ENCODE peak calls at places on chromosome 15, in six cellular contexts. P is CD8-positive, alpha-beta memory T cell; T is heart left ventricle; N is cardiac muscle cell; F is HCT116; Z is lower lobe of right lung. V is an unnamed sample.

GRCh38 chr15:94607176-94607654 is 375.9 kb downstream of the MCTP2 start:
- DNase-seq in P (no peak), T (peak), N (peak), F (no peak), Z (no peak), V (no peak)

GRCh38 chr15:31268911-31269784 is 57.5 kb upstream of the KLF13 start:
- DNase-seq in P (no peak), T (peak), N (no peak), F (no peak), Z (no peak), V (no peak)

GRCh38 chr15:80153900-80154299 is 1.1 kb downstream of the FAH start:
- DNase-seq in P (no peak), T (no peak), N (peak), F (no peak), Z (no peak), V (no peak)

GRCh38 chr15:29854413-29854812 is 32.1 kb upstream of the TJP1 start:
- DNase-seq in P (no peak), T (no peak), N (no peak), F (no peak), Z (no peak), V (no peak)

GRCh38 chr15:50358805-50359204 is 3.8 kb upstream of the GABPB1 start:
- DNase-seq in P (no peak), T (no peak), N (peak), F (peak), Z (no peak), V (no peak)

GRCh38 chr15:63519041-63519440 is 14.6 kb downstream of the USP3 start:
- DNase-seq in P (no peak), T (no peak), N (no peak), F (no peak), Z (no peak), V (no peak)

GRCh38 chr15:68715111-68715510 is 105.6 kb downstream of the ANP32A start:
- DNase-seq in P (no peak), T (no peak), N (no peak), F (no peak), Z (no peak), V (no peak)

GRCh38 chr15:63860161-63860954 is 26.6 kb upstream of the HERC1 start:
- DNase-seq in P (peak), T (peak), N (no peak), F (no peak), Z (no peak), V (no peak)

GRCh38 chr15:47806008-47806407 is 88.7 kb downstream of the SEMA6D start:
- DNase-seq in P (no peak), T (no peak), N (no peak), F (no peak), Z (no peak), V (no peak)

GRCh38 chr15:63759752-63760151 is 74.0 kb downstream of the HERC1 start:
- DNase-seq in P (no peak), T (no peak), N (no peak), F (no peak), Z (no peak), V (no peak)

GRCh38 chr15:86837631-86838030 is 758.0 kb downstream of the AGBL1 start:
- DNase-seq in P (no peak), T (no peak), N (no peak), F (no peak), Z (no peak), V (no peak)

GRCh38 chr15:70569718-70570231 is 193.6 kb downstream of the UACA start:
- DNase-seq in P (no peak), T (no peak), N (peak), F (peak), Z (no peak), V (no peak)

GRCh38 chr15:40959331-40960141 is 6.3 kb downstream of the CHAC1 start:
- DNase-seq in P (no peak), T (peak), N (no peak), F (no peak), Z (no peak), V (no peak)

GRCh38 chr15:52103217-52104207 is 9.1 kb downstream of the BCL2L10 start:
- DNase-seq in P (no peak), T (no peak), N (peak), F (peak), Z (no peak), V (no peak)

GRCh38 chr15:25739687-25740121 is 123.4 kb downstream of the ATP10A start:
- DNase-seq in P (peak), T (no peak), N (peak), F (no peak), Z (no peak), V (no peak)

GRCh38 chr15:62742409-62743171 is 300.0 kb upstream of the TPM1 start:
- DNase-seq in P (no peak), T (peak), N (peak), F (peak), Z (no peak), V (peak)

GRCh38 chr15:94079968-94080367 is 151.4 kb upstream of the MCTP2 start:
- DNase-seq in P (no peak), T (no peak), N (no peak), F (no peak), Z (no peak), V (no peak)

GRCh38 chr15:62648954-62649353 is 393.6 kb upstream of the TPM1 start:
- DNase-seq in P (no peak), T (peak), N (peak), F (peak), Z (no peak), V (no peak)

GRCh38 chr15:23385886-23386430 is 31.4 kb downstream of the GOLGA8S start:
- DNase-seq in P (no peak), T (no peak), N (no peak), F (no peak), Z (no peak), V (no peak)

GRCh38 chr15:78347586-78348543 is 7.7 kb downstream of the CRABP1 start:
- DNase-seq in P (no peak), T (no peak), N (peak), F (no peak), Z (no peak), V (no peak)

GRCh38 chr15:31080618-31081017 is 20.9 kb downstream of the TRPM1 start:
- DNase-seq in P (peak), T (peak), N (peak), F (peak), Z (peak), V (no peak)

GRCh38 chr15:41476416-41477048 is 17.1 kb upstream of the ITPKA start:
- DNase-seq in P (no peak), T (no peak), N (peak), F (no peak), Z (no peak), V (no peak)

GRCh38 chr15:77032052-77032646 is 37.2 kb downstream of the PSTPIP1 start:
- DNase-seq in P (no peak), T (peak), N (no peak), F (no peak), Z (peak), V (no peak)

GRCh38 chr15:70047386-70048195 is 50.1 kb downstream of the TLE3 start:
- DNase-seq in P (no peak), T (no peak), N (peak), F (no peak), Z (peak), V (no peak)

GRCh38 chr15:69719527-69719926 is 266.9 kb downstream of the RPLP1 start:
- DNase-seq in P (peak), T (no peak), N (peak), F (no peak), Z (peak), V (no peak)

GRCh38 chr15:94555842-94556516 is 324.6 kb downstream of the MCTP2 start:
- DNase-seq in P (no peak), T (no peak), N (no peak), F (no peak), Z (no peak), V (no peak)

GRCh38 chr15:42704492-42704926 is 32.4 kb downstream of the CDAN1 start:
- DNase-seq in P (peak), T (peak), N (peak), F (peak), Z (no peak), V (no peak)

GRCh38 chr15:44729394-44729913 is 6.9 kb upstream of the TRIM69 start:
- DNase-seq in P (no peak), T (peak), N (peak), F (no peak), Z (peak), V (no peak)

GRCh38 chr15:60758961-60759729 is 280.2 kb upstream of the ICE2 start:
- DNase-seq in P (no peak), T (no peak), N (peak), F (no peak), Z (no peak), V (no peak)

GRCh38 chr15:93520206-93520605 is 431.2 kb upstream of the RGMA start:
- DNase-seq in P (no peak), T (no peak), N (no peak), F (no peak), Z (no peak), V (no peak)

GRCh38 chr15:65824031-65824743 is 32.1 kb upstream of the DENND4A start:
- DNase-seq in P (no peak), T (peak), N (peak), F (peak), Z (no peak), V (peak)

GRCh38 chr15:78453447-78453846 is 15.4 kb downstream of the IREB2 start:
- DNase-seq in P (no peak), T (no peak), N (no peak), F (no peak), Z (no peak), V (no peak)

GRCh38 chr15:65789105-65789504 is 3.0 kb downstream of the DENND4A start:
- DNase-seq in P (no peak), T (no peak), N (no peak), F (no peak), Z (no peak), V (no peak)

GRCh38 chr15:81335631-81336030 is 11.7 kb upstream of the STARD5 start:
- DNase-seq in P (no peak), T (no peak), N (no peak), F (no peak), Z (no peak), V (no peak)

GRCh38 chr15:31344824-31345605 is 18.4 kb downstream of the KLF13 start:
- DNase-seq in P (no peak), T (peak), N (no peak), F (no peak), Z (peak), V (no peak)

GRCh38 chr15:66747223-66747622 is 45.2 kb downstream of the SMAD6 start:
- DNase-seq in P (no peak), T (no peak), N (no peak), F (no peak), Z (no peak), V (no peak)

GRCh38 chr15:70770863-70771262 is 7.5 kb upstream of the UACA start:
- DNase-seq in P (no peak), T (no peak), N (no peak), F (no peak), Z (no peak), V (no peak)

GRCh38 chr15:87848012-87848411 is 408.5 kb downstream of the NTRK3 start:
- DNase-seq in P (no peak), T (no peak), N (no peak), F (no peak), Z (no peak), V (no peak)

DNA sequence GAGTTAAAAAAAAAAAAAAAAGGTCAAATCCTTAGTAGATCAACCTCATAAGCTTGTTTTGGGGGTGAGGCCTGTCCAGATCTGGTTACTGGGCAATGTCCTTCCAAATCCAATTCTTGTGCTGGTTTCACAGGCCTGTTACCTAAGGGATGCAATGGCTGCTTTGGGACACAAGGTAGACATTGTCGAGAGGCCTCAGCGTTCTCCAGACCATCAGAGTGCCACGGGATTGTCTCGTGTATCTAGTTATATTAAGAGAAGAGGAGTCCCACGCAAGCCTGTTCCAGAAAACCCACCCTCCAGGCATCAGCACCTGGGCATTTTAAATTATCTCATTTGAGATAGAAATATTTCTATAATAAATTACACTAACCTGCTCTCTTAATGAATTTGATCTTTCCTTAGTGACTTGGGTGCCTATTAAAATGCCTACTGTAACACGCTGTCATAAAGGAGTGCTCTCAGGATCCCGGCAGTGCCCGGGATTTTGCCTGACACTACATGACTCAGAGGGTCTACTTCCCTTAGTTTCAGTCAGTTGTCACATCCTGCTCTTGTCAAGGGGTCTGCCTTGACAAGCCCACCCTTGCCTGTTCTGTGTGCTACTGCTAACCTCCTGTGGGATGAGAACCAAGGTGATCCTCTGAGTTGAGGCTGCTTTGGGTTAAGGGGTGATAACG is 116.0 kb downstream of the LIPC start:
- DNase-seq in P (no peak), T (no peak), N (no peak), F (no peak), Z (no peak), V (no peak)
- H3K27ac ChIP-seq in P (peak), T (peak), N (no peak), F (peak), Z (no peak), V (no peak)

GRCh38 chr15:71916834-71917233 is 106.5 kb downstream of the NR2E3 start:
- DNase-seq in P (no peak), T (no peak), N (no peak), F (no peak), Z (no peak), V (no peak)

DNA sequence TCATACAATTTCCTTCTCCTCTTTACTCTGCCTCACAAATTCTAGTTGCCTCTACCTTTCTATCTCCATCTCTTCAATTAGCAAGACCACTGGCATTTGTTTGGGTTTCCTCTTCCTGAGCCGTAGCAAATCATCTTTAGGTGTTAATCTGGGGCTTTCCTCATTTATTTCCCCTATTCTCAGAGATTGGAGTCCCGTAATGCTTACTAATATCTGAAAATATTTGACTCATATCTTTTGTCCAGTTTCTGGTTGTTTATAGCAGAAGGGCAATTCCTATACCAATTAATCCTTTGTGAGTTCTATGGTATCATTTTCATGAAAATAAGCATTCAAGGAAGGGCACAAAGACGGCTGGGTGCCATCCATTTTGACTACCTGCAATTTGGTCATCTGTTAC is 103.7 kb downstream of the NR2E3 start:
- DNase-seq in P (no peak), T (no peak), N (no peak), F (no peak), Z (no peak), V (no peak)
- H3K27ac ChIP-seq in P (no peak), T (no peak), N (no peak), F (no peak), Z (no peak), V (no peak)

GRCh38 chr15:57949374-57949938 is 116.1 kb downstream of the ALDH1A2 start:
- DNase-seq in P (no peak), T (no peak), N (no peak), F (no peak), Z (no peak), V (no peak)
- H3K27ac ChIP-seq in P (no peak), T (no peak), N (no peak), F (no peak), Z (no peak), V (no peak)

GRCh38 chr15:58865420-58865880 is 68.0 kb downstream of the SLTM start:
- DNase-seq in P (no peak), T (peak), N (peak), F (no peak), Z (no peak), V (no peak)
- H3K27ac ChIP-seq in P (no peak), T (peak), N (no peak), F (peak), Z (no peak), V (no peak)

GRCh38 chr15:84600331-84600686 is 500 bp upstream of the ZSCAN2 start:
- DNase-seq in P (peak), T (peak), N (peak), F (peak), Z (peak), V (peak)
- H3K27ac ChIP-seq in P (no peak), T (peak), N (no peak), F (no peak), Z (peak), V (no peak)

GRCh38 chr15:39925112-39925830 is 5.2 kb upstream of the GPR176 start:
- DNase-seq in P (no peak), T (no peak), N (no peak), F (no peak), Z (no peak), V (no peak)
- H3K27ac ChIP-seq in P (no peak), T (no peak), N (no peak), F (no peak), Z (no peak), V (no peak)

GRCh38 chr15:74663303-74664027 is 32.4 kb downstream of the EDC3 start:
- DNase-seq in P (no peak), T (no peak), N (no peak), F (no peak), Z (no peak), V (no peak)

GRCh38 chr15:74662064-74662860 is 33.6 kb downstream of the EDC3 start:
- DNase-seq in P (no peak), T (no peak), N (no peak), F (no peak), Z (no peak), V (no peak)

GRCh38 chr15:74667973-74668372 is 27.9 kb downstream of the EDC3 start:
- DNase-seq in P (no peak), T (no peak), N (no peak), F (no peak), Z (no peak), V (no peak)

GRCh38 chr15:74664028-74664616 is 31.7 kb downstream of the EDC3 start:
- DNase-seq in P (no peak), T (no peak), N (peak), F (no peak), Z (peak), V (peak)

DNA sequence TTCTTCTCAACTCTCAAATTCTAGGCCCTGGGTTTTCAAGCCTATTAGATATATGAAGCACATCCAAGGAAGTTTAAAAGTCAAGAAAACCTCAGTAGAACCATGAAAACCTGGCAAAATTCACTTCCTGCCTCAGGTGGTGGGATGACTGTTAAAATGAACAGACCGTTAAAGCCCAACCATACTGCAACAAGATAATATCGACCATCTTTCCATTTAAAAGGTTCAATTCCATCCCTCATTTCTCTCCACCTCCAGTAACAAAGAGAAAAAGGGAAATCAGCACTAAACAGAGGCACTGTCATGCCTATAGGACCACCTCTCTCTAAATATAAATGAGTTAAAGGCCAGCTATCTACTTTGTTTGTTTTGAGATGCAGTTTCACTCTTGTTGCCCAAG is 31.2 kb downstream of the EDC3 start:
- DNase-seq in P (no peak), T (no peak), N (no peak), F (no peak), Z (no peak), V (no peak)
- H3K27ac ChIP-seq in P (no peak), T (no peak), N (peak), F (no peak), Z (peak), V (peak)

GRCh38 chr15:89642106-89642505 is 13.2 kb downstream of the KIF7 start:
- DNase-seq in P (no peak), T (no peak), N (no peak), F (no peak), Z (no peak), V (no peak)
- H3K27ac ChIP-seq in P (no peak), T (peak), N (no peak), F (no peak), Z (no peak), V (no peak)

GRCh38 chr15:83284563-83285283 is at the start of gene BNC1:
- DNase-seq in P (no peak), T (peak), N (peak), F (no peak), Z (no peak), V (no peak)
- H3K27ac ChIP-seq in P (no peak), T (no peak), N (no peak), F (no peak), Z (no peak), V (no peak)